ENCODE peak calls at places on chromosomes 5 and 9, in four cellular contexts. Y is ovary, H is BJ, K is NAMALWA. Z is an unnamed sample.

GRCh38 chr5:34675857-34676256 is 19.7 kb downstream of the RAI14 start:
- DNase-seq in K (no peak), H (no peak), Y (no peak), Z (no peak)

GRCh38 chr9:20562051-20562450 is 60.2 kb downstream of the MLLT3 start:
- DNase-seq in H (no peak), Y (no peak), K (no peak), Z (no peak)

GRCh38 chr5:94690778-94691177 is 72.3 kb downstream of the SLF1 start:
- DNase-seq in Y (no peak), K (no peak), H (no peak), Z (no peak)

GRCh38 chr9:129384887-129385614 is 207.0 kb upstream of the IER5L start:
- DNase-seq in Y (no peak), K (no peak), H (no peak), Z (no peak)

GRCh38 chr5:12385095-12385494 is 480.8 kb upstream of the CTNND2 start:
- DNase-seq in H (no peak), Y (no peak), K (no peak), Z (no peak)

GRCh38 chr5:14109041-14109747 is 33.9 kb upstream of the TRIO start:
- DNase-seq in K (no peak), Y (no peak), H (no peak), Z (no peak)

GRCh38 chr5:128227984-128228383 is 144.4 kb downstream of the SLC12A2 start:
- DNase-seq in Y (no peak), H (peak), K (no peak), Z (peak)

GRCh38 chr9:124392855-124393460 is 22.3 kb downstream of the PSMB7 start:
- DNase-seq in H (peak), Y (no peak), K (no peak), Z (peak)

GRCh38 chr9:78566948-78567675 is 270.2 kb downstream of the PSAT1 start:
- DNase-seq in K (no peak), H (no peak), Y (no peak), Z (no peak)

GRCh38 chr9:76759726-76760125 is 4.5 kb upstream of the PCA3 start:
- DNase-seq in Y (no peak), K (peak), H (no peak), Z (no peak)

GRCh38 chr5:155154973-155155372 is 141.4 kb downstream of the KIF4B start:
- DNase-seq in H (no peak), Y (no peak), K (no peak), Z (no peak)

GRCh38 chr5:3793162-3793561 is 197.5 kb downstream of the IRX1 start:
- DNase-seq in K (no peak), Y (no peak), H (no peak), Z (no peak)

GRCh38 chr5:132057498-132058255 is 2.8 kb upstream of the IL3 start:
- DNase-seq in H (no peak), Y (peak), K (no peak), Z (no peak)

GRCh38 chr5:55331321-55331720 is 23.5 kb downstream of the MTREX start:
- DNase-seq in K (no peak), Y (no peak), H (no peak), Z (no peak)

GRCh38 chr5:100576217-100576751 is 41.1 kb downstream of the FAM174A start:
- DNase-seq in K (no peak), H (no peak), Y (no peak), Z (peak)

GRCh38 chr9:33202552-33203300 is 35.6 kb upstream of the B4GALT1 start:
- DNase-seq in K (peak), H (no peak), Y (peak), Z (peak)

GRCh38 chr5:56683281-56683680 is 132.1 kb upstream of the MAP3K1 start:
- DNase-seq in K (no peak), Y (no peak), H (no peak), Z (no peak)

GRCh38 chr5:146805099-146805498 is 73.5 kb downstream of the PPP2R2B start:
- DNase-seq in K (no peak), H (no peak), Y (no peak), Z (no peak)

GRCh38 chr9:136474974-136475865 is 7.6 kb downstream of the SEC16A start:
- DNase-seq in H (no peak), K (no peak), Y (no peak), Z (no peak)

GRCh38 chr5:127588368-127588767 is 60.5 kb upstream of the CTXN3 start:
- DNase-seq in Y (no peak), H (no peak), K (no peak), Z (no peak)

GRCh38 chr5:150376799-150377771 is 19.6 kb downstream of the TCOF1 start:
- DNase-seq in H (peak), Y (no peak), K (no peak), Z (no peak)

GRCh38 chr9:14071484-14071883 is 242.5 kb downstream of the NFIB start:
- DNase-seq in K (no peak), Y (no peak), H (no peak), Z (no peak)

GRCh38 chr9:121650220-121651013 is 1.0 kb upstream of the DAB2IP start:
- DNase-seq in H (no peak), K (peak), Y (peak), Z (peak)

GRCh38 chr5:74027732-74028338 is 401.8 kb downstream of the ARHGEF28 start:
- DNase-seq in H (no peak), K (no peak), Y (no peak), Z (no peak)

GRCh38 chr5:139486201-139486600 is 3.6 kb upstream of the STING1 start:
- DNase-seq in H (no peak), Y (no peak), K (no peak), Z (no peak)

GRCh38 chr9:37149646-37150308 is 29.4 kb downstream of the ZCCHC7 start:
- DNase-seq in K (no peak), H (no peak), Y (no peak), Z (no peak)

GRCh38 chr5:98349251-98349989 is 424.0 kb upstream of the RGMB start:
- DNase-seq in K (peak), Y (no peak), H (peak), Z (no peak)

GRCh38 chr5:14216372-14216771 is 73.2 kb downstream of the TRIO start:
- DNase-seq in K (no peak), H (no peak), Y (no peak), Z (no peak)

GRCh38 chr9:26779072-26779471 is 113.5 kb downstream of the CAAP1 start:
- DNase-seq in H (no peak), Y (no peak), K (no peak), Z (no peak)

GRCh38 chr5:174376726-174377373 is 331.3 kb downstream of the NSG2 start:
- DNase-seq in Y (no peak), K (no peak), H (no peak), Z (no peak)

GRCh38 chr5:51225671-51226419 is 157.4 kb upstream of the ISL1 start:
- DNase-seq in Y (no peak), K (no peak), H (no peak), Z (no peak)